ENCODE peak calls at places on chromosomes 1 and 21, in nine cellular contexts. G is lower leg skin, W is fibroblast of mammary gland, N is astrocyte of the spinal cord, V is progenitor cell of endocrine pancreas, P is BE2C, O is left ventricle myocardium inferior, T is cardiac muscle cell, D is lower lobe of right lung. M is an unnamed sample.

GRCh38 chr21:37757631-37758376 is 158.5 kb downstream of the KCNJ6 start:
- DNase-seq in W (peak), D (no peak), V (no peak), G (no peak), N (no peak), T (no peak), P (no peak), O (no peak), M (no peak)

GRCh38 chr1:237938553-237938952 is 47.8 kb upstream of the ZP4 start:
- DNase-seq in T (no peak), W (peak), V (no peak), D (no peak), O (no peak), P (peak), G (no peak), N (no peak), M (no peak)

GRCh38 chr1:231918239-231919015 is 291.8 kb downstream of the DISC1 start:
- DNase-seq in N (peak), T (no peak), O (no peak), G (no peak), D (no peak), P (no peak), W (no peak), V (no peak), M (no peak)

GRCh38 chr21:33035147-33035546 is 9.4 kb downstream of the OLIG2 start:
- DNase-seq in G (no peak), T (no peak), W (no peak), D (no peak), O (no peak), N (no peak), V (no peak), P (no peak), M (no peak)

GRCh38 chr1:151693057-151693651 is 23.4 kb downstream of the CELF3 start:
- DNase-seq in N (peak), G (no peak), D (no peak), O (no peak), W (peak), P (no peak), T (peak), V (no peak), M (no peak)

GRCh38 chr1:21220815-21221214 is 44.1 kb upstream of the EIF4G3 start:
- DNase-seq in V (no peak), P (peak), O (no peak), G (no peak), D (no peak), W (no peak), N (peak), T (peak), M (no peak)

GRCh38 chr1:195804547-195804946 is 803.7 kb downstream of the KCNT2 start:
- DNase-seq in N (no peak), W (no peak), P (no peak), O (no peak), V (no peak), T (no peak), D (no peak), G (no peak), M (no peak)

GRCh38 chr1:148307583-148308185 is 155.6 kb upstream of the NBPF11 start:
- DNase-seq in D (peak), N (no peak), O (no peak), P (peak), T (no peak), W (no peak), G (peak), V (no peak), M (no peak)

GRCh38 chr1:159945483-159946241 is at the start of gene IGSF9:
- DNase-seq in W (peak), T (peak), G (peak), N (peak), P (peak), O (peak), D (peak), V (peak), M (peak)

GRCh38 chr1:30126839-30127238 is 596.5 kb downstream of the MATN1 start:
- DNase-seq in V (no peak), P (no peak), T (no peak), N (no peak), O (no peak), G (no peak), W (no peak), D (no peak), M (no peak)

GRCh38 chr1:14672030-14672429 is 73.5 kb downstream of the KAZN start:
- DNase-seq in P (no peak), G (no peak), V (no peak), D (no peak), W (no peak), O (no peak), T (no peak), N (no peak), M (no peak)

GRCh38 chr1:12314328-12314903 is 84.6 kb downstream of the VPS13D start:
- DNase-seq in V (no peak), W (peak), D (no peak), O (no peak), G (no peak), T (peak), P (no peak), N (peak), M (no peak)

GRCh38 chr1:240194120-240194519 is 102.4 kb downstream of the FMN2 start:
- DNase-seq in V (no peak), P (no peak), O (no peak), W (peak), T (peak), N (peak), G (no peak), D (no peak), M (no peak)

GRCh38 chr1:192739476-192740184 is 69.2 kb upstream of the RGS2 start:
- DNase-seq in D (no peak), V (no peak), G (no peak), W (no peak), N (no peak), O (no peak), P (no peak), T (no peak), M (no peak)

GRCh38 chr21:46100426-46100825 is 2.5 kb downstream of the COL6A2 start:
- DNase-seq in W (peak), N (peak), D (no peak), O (no peak), P (no peak), V (no peak), T (peak), G (peak), M (no peak)

GRCh38 chr1:214328770-214329455 is 48.0 kb downstream of the SMYD2 start:
- DNase-seq in W (peak), V (peak), D (peak), G (peak), T (peak), P (peak), O (peak), N (peak), M (peak)

GRCh38 chr1:204924013-204924759 is 53.5 kb downstream of the NFASC start:
- DNase-seq in N (no peak), D (no peak), G (no peak), V (no peak), W (no peak), P (no peak), O (no peak), T (no peak), M (no peak)

GRCh38 chr1:55234016-55234415 is 18.9 kb upstream of the USP24 start:
- DNase-seq in G (no peak), O (no peak), N (no peak), D (no peak), W (peak), P (no peak), V (no peak), T (no peak), M (no peak)

GRCh38 chr1:27455166-27455811 is 34.7 kb downstream of the WASF2 start:
- DNase-seq in T (no peak), V (no peak), O (no peak), W (no peak), N (no peak), G (no peak), D (no peak), P (peak), M (no peak)

DNA sequence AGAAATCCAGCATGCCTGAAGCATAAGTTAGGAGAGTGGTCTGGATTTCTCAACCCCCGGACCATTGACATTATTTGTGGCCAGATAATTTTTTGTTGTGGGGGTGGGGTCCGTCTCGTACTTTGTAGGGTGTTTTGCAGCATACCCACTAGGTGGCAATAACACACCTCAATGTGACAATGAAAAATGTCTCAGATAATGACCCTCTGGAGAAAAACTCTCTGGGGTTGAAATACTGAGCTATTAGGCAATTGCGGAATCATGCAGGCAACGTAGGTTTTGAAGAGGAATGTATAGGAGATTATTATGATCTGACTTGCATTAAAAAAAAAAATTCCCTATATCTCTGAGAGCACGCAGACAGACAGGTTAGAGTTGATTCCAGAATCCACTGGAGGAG is 25.3 kb upstream of the RRP15 start:
- DNase-seq in T (peak), G (no peak), V (no peak), O (no peak), D (no peak), N (no peak), P (no peak), W (no peak), M (no peak)
- TF ChIP-seq CTCF in T (no peak), G (no peak), V (peak), O (no peak), D (peak), N (no peak), P (peak), W (peak), M (no peak)

DNA sequence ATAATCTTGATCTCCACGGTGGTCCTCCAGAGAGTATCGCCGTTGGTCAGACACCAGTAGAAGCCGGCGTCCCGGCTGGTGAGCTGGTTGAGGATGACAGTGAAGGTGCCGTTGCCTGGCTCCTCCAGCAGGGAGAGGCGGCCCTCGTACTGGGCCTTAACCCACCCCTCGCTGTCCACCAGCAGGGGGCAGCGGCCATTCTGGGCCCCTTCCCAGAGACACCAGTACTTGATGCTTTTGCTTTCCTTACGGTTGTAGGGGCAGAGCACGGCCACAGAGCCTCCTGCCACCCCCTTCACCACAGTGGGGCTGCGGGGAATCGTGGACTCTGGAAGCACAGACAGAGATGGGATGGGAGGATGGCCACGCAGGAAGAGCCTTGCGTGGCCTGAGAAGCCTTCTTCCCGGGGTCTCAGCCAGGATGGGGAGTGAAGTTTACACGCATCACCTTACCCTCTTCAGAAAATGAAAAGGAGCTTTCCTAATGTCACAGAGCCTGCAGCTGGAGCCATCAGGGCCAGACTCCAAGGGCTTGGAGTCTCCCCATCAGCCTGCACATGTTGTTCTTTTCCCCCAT is 10.7 kb downstream of the PIGR start:
- DNase-seq in V (peak), W (peak), G (no peak), D (peak), T (peak), N (no peak), P (peak), O (no peak), M (no peak)
- TF ChIP-seq CTCF in V (peak), W (peak), G (no peak), D (peak), T (peak), N (peak), P (peak), O (peak), M (peak)

DNA sequence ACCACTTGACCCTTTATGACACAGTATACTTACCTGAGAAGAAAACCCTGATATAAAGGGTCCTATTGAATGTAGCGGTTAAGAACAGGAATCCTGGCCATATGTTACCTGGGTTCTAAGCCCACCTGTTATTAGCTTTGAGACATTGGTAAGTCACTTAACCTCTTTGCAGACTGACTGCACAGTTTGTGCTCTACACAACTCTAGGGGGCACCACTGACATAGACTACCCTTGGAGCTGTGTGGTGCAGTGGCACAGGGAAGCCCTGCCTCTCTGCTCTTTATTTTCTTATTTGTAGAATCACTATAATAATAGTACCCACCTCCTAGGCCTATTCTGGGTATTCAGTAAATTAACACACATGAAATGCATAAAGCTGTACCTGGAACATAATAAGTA is 165.6 kb downstream of the C1orf94 start:
- DNase-seq in V (no peak), P (no peak), T (no peak), G (no peak), W (no peak), N (no peak), D (no peak), O (no peak), M (no peak)
- TF ChIP-seq CTCF in V (no peak), P (no peak), T (no peak), G (no peak), W (no peak), N (no peak), D (no peak), O (no peak), M (no peak)

GRCh38 chr21:22125581-22125980 is 1127.4 kb downstream of the NCAM2 start:
- DNase-seq in V (no peak), W (no peak), N (no peak), O (no peak), D (no peak), T (no peak), G (no peak), P (no peak), M (no peak)

GRCh38 chr21:22115746-22116145 is 1117.5 kb downstream of the NCAM2 start:
- DNase-seq in O (no peak), W (no peak), T (no peak), N (no peak), P (no peak), D (no peak), V (no peak), G (no peak), M (no peak)

DNA sequence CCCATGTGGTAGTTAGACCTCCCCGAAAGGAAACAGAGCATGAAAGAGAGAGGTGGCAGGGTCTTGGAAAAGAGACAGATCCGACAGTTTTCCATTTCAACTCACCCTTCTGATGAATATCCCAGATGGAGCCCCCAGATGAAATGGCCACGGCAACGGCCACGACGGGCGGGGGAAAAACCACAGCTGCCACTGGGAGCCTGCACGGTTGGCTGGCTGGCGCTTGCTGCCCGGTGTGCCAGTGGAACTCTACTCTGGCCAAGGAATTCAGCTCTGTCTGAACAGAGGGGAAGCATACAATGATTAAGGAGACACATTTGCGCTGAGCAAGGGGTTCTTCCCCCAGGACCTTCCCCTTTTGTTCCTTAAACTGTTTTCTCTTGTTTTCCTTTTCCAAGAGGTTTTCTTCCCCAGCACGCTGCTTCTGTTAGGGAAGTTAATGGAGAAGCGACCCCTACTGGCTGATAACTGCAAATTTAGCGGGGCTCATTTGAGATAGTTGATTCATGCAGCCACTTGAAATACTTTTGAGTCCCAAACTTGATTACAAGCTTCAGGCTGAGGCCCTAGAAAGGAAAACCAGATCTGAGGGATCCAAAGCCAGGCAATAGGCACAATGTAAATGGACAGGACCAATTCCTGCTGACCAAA is 1122.5 kb downstream of the NCAM2 start:
- DNase-seq in N (peak), T (peak), V (no peak), W (peak), D (no peak), G (no peak), O (no peak), P (no peak), M (no peak)
- TF ChIP-seq CTCF in N (peak), T (peak), V (peak), W (peak), D (no peak), G (no peak), O (no peak), P (peak), M (peak)

DNA sequence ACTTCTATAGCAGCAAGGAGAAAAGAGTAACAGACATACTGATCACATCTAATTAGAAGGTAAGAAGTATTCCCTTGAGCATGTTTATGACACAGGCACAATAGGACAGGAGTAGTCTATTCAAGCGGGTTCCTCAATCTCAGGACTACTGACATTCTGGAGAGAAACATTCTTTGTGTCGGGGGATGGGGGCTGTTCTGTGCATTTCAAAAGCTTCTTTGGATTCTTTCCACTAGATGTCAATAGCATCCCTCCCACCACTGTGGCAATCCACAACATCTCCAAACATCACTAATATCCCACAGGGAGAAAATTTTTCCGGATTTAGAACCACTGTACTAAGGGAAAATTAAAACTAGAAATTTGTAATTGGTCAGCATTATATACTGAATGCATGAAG is 56.9 kb downstream of the ADAMTS5 start:
- DNase-seq in P (peak), D (no peak), G (no peak), V (no peak), N (peak), W (peak), T (peak), O (no peak), M (no peak)
- TF ChIP-seq CTCF in P (peak), D (no peak), G (no peak), V (peak), N (peak), W (no peak), T (peak), O (peak), M (no peak)

GRCh38 chr1:17061486-17062271 is 7.8 kb upstream of the SDHB start:
- DNase-seq in T (no peak), W (no peak), P (no peak), V (no peak), G (no peak), D (no peak), N (no peak), O (no peak), M (no peak)

GRCh38 chr1:17055801-17056200 is 2.0 kb upstream of the SDHB start:
- DNase-seq in W (no peak), T (no peak), V (no peak), G (no peak), N (no peak), O (no peak), D (no peak), P (no peak), M (no peak)

GRCh38 chr1:17059391-17060128 is 5.7 kb upstream of the SDHB start:
- DNase-seq in G (peak), W (peak), D (peak), O (peak), N (peak), V (peak), T (peak), P (peak), M (peak)

GRCh38 chr1:17056586-17056985 is 2.8 kb upstream of the SDHB start:
- DNase-seq in G (no peak), T (no peak), P (no peak), O (no peak), N (no peak), W (no peak), V (no peak), D (no peak), M (no peak)

GRCh38 chr1:17060129-17060868 is 6.5 kb upstream of the SDHB start:
- DNase-seq in O (no peak), P (no peak), W (peak), D (no peak), T (peak), V (no peak), G (no peak), N (no peak), M (no peak)
- TF ChIP-seq CTCF in O (no peak), P (no peak), W (no peak), D (no peak), T (no peak), V (no peak), G (no peak), N (no peak), M (no peak)

GRCh38 chr1:58883037-58883887 is 99.4 kb upstream of the JUN start:
- DNase-seq in O (peak), G (peak), D (peak), W (peak), T (peak), V (no peak), P (no peak), N (peak), M (no peak)
- TF ChIP-seq CTCF in O (no peak), G (no peak), D (no peak), W (no peak), T (no peak), V (no peak), P (no peak), N (no peak), M (no peak)